ENCODE peak calls at places on chromosomes 16 and 17, in four cellular contexts. W, B, G and V are unnamed samples.

GRCh38 chr16:9860876-9861275 is 321.4 kb downstream of the GRIN2A start:
- DNase-seq in B (no peak), W (no peak), G (no peak), V (no peak)

GRCh38 chr16:23155445-23156049 is 6.3 kb upstream of the USP31 start:
- DNase-seq in W (no peak), B (no peak), G (no peak), V (no peak)

GRCh38 chr17:59311051-59311468 is 20.4 kb upstream of the YPEL2 start:
- DNase-seq in B (peak), G (no peak), W (no peak), V (no peak)

GRCh38 chr17:181213-182163 is at the start of gene DOC2B:
- DNase-seq in W (no peak), G (no peak), B (peak), V (no peak)

GRCh38 chr16:82630219-82630618 is 3.5 kb downstream of the CDH13 start:
- DNase-seq in B (no peak), G (no peak), W (no peak), V (no peak)

GRCh38 chr17:81685108-81685507 is 1.3 kb downstream of the HGS start:
- DNase-seq in G (no peak), B (no peak), W (peak), V (no peak)

GRCh38 chr17:30921544-30922196 is at the start of gene ADAP2:
- DNase-seq in B (peak), W (no peak), G (no peak), V (no peak)

GRCh38 chr17:82357394-82357793 is 1.7 kb upstream of the TEX19 start:
- DNase-seq in G (no peak), B (no peak), W (no peak), V (no peak)

GRCh38 chr17:81365601-81366585 is 29.4 kb upstream of the BAHCC1 start:
- DNase-seq in B (peak), W (no peak), G (no peak), V (no peak)

GRCh38 chr17:29835438-29836351 is 94.3 kb downstream of the SSH2 start:
- DNase-seq in G (no peak), B (peak), W (no peak), V (no peak)
- TF ChIP-seq CTCF in G (no peak), B (no peak), W (no peak), V (no peak)

DNA sequence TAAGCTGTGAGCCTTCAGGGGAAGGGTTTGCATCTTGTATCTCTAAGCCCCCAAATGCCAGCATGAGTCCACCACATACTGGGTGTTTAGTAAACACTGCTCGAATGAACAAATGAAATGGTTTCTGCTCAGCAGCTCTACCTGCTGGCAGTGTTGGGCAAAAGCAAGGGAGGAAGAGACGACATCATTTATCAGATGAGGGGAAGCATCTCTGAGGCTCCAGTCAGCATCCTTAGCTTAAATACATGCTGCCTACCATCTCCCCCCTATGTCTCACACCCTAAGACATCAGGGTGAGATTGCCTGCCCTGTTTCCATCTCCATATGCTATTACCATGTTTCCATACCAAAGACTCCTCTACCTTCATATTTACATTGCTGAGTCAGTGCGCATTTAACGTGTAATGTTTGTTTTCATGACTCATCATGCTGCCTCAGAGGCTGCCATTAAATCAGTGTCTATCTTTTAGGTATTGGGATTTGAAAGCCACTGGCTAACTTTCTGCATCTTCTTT is 379.8 kb downstream of the UTP18 start:
- DNase-seq in G (no peak), B (no peak), W (no peak), V (no peak)
- TF ChIP-seq CTCF in G (no peak), B (no peak), W (no peak), V (peak)

GRCh38 chr16:31219154-31219741 is 2.3 kb upstream of the PYDC1 start:
- DNase-seq in W (no peak), B (no peak), G (no peak), V (no peak)
- TF ChIP-seq CTCF in W (no peak), B (no peak), G (no peak), V (no peak)

DNA sequence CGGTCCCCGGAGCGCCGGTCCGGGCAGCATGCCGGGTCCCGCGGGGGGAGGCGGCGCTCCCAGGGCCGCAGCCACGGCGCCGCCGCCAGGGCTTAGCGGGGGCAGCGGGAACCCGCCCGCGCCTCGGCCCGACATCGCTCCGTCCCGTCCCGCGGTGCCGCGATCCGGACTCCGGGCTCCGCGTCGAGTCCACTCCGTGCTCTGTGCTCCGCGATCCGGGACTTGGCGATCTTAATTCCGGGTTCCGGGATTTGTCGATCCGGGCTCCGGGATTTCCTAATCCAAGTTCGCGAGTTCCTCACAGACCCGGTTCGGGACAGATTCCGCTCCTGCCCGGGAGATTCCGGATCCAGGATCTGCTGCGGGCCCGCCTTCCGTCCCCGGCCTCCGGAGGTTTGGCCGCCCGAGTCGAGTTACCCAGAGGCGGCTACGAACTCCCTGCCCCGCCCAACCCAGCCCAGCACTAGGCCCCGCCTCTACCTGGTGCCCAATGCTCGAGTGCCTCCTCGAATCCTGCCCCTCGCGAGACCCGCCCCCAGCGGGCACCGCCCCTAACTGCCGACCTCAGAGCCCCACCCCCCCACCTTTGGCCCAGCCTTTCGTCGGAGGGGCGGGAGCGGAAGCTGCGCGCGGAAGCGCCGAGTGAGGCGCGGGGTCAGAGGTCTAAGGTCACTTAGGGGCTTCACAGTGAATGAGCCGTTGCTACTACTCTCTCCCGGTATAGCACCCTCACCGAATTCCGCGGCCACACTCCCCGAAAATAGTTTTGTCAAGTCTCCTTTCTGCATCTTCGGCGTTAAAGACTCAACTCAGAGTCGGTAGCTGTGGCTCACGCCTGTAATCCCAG is at the start of gene SMARCD2:
- DNase-seq in W (peak), G (peak), B (peak), V (peak)
- TF ChIP-seq CTCF in W (no peak), G (no peak), B (no peak), V (no peak)

DNA sequence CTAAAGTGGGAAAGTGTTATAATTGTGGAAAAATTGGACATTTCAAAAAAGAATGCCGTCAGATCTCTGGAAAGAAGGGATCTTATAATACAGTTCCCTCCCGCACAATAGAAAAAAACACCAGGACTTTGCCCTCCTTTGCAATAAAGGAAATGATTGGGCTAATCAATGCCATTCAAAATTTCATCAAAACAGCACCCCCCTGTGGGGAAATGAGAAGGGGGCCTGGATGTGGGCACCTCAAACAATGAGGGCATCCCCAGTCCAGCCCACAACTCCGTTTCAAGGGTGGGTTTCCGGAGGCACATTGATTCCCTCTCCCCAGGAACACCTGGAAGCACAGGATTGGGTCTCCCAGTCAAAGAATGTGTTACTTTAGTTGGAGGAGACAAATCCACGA is 26.1 kb downstream of the CD300LG start:
- DNase-seq in G (no peak), W (no peak), B (no peak), V (no peak)
- TF ChIP-seq CTCF in G (no peak), W (peak), B (no peak), V (peak)

DNA sequence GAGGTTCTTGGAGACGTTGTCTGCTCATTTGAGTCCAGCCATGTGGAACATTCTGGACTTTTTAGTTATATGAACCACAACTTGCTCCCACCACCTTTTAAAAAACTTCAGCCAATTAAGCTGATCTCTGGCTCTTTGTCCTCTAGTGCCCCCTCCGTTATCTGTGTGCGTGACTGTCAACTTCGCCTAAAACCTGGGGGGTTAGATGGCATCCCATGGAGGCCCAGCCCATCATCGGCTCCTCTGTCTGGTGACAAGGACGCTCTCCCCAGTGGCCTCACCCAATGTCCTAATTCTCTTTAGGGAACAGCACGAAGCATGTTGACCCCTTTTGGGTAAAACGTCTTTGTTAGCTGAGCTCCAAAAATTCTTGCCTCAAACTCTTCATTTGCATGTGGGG is 341.0 kb upstream of the TNRC6C start:
- DNase-seq in B (no peak), W (no peak), G (no peak), V (no peak)
- TF ChIP-seq CTCF in B (no peak), W (no peak), G (no peak), V (no peak)

GRCh38 chr16:50065241-50065623 is 538 bp upstream of the HEATR3 start:
- DNase-seq in G (no peak), W (no peak), B (no peak), V (no peak)

GRCh38 chr16:50068550-50068949 is 2.8 kb downstream of the HEATR3 start:
- DNase-seq in G (no peak), W (peak), B (no peak), V (no peak)

GRCh38 chr16:50067290-50067853 is 1.6 kb downstream of the HEATR3 start:
- DNase-seq in W (peak), G (peak), B (no peak), V (no peak)

GRCh38 chr16:50065624-50066481 is at the start of gene HEATR3:
- DNase-seq in W (peak), B (peak), G (peak), V (peak)

DNA sequence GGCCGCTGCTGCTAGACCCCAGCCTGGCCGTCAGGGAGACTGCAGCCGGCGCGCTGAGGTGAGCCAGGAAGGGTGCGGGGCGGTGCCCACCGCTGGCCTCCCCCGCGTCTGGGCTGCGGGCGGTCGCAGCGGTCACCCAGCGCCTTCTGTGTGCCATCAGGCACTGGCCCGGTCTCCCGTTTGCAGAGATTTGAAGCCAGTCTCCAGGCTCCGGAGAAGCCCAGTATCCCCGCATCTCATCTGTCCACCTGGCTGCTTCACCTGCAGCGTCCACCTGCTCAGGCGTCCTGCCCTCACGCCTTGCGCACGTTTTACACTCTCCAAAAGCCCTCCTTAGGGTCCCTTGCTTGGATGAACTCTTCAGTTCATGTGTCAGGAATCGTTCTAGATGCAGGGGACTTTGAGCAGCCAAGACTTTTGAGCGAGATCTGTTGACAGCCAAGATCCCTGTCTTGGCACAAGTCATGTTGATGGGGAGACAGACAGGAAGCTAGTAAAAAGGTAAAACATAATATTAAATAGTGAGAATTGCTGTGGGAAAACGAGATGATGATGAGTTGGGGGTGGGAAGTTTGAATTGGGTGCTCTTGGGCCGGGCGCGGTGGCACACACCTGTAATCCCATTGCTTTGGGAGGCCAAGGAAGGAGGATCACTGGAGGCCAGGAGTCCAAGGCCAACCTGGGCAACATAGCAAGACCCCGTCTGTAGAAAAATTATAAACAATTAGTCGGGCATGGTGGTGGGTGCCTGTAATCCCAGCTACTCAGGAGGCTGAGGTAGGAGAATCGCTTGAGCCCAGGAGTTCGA is 916 bp downstream of the HEATR3 start:
- DNase-seq in W (no peak), B (no peak), G (no peak), V (no peak)
- TF ChIP-seq CTCF in W (no peak), B (no peak), G (no peak), V (peak)

GRCh38 chr17:9050801-9051401 is 29.6 kb downstream of the NTN1 start:
- DNase-seq in G (no peak), W (no peak), B (peak), V (no peak)
- TF ChIP-seq CTCF in G (no peak), W (no peak), B (no peak), V (no peak)

GRCh38 chr16:63188076-63188771 is 1152.0 kb upstream of the CDH8 start:
- DNase-seq in W (no peak), B (no peak), G (no peak), V (no peak)
- TF ChIP-seq CTCF in W (no peak), B (no peak), G (no peak), V (no peak)

GRCh38 chr16:84144301-84144858 is 597 bp downstream of the HSDL1 start:
- DNase-seq in G (no peak), B (peak), W (no peak), V (no peak)
- TF ChIP-seq CTCF in G (peak), B (no peak), W (peak), V (no peak)